ENCODE peak calls at places on chromosome 19, in seven cellular contexts. One of them, this sample, is unnamed. For H3K9me3, the result is how much of the 10 kb centered on the place peaks cover.

GRCh38 chr19:4144666-4145261 is 8.7 kb upstream of the CREB3L3 start:
- DNase-seq in AG04450: no peak
- DNase-seq in Caco-2: peak
- DNase-seq in CD8-positive, alpha-beta T cell: no peak
- DNase-seq in MG63: peak
- DNase-seq in HCT116: peak
- DNase-seq in MM.1S: no peak
- DNase-seq in this sample: no peak

GRCh38 chr19:38417544-38418506 is 8.2 kb downstream of the RASGRP4 start:
- DNase-seq in AG04450: no peak
- DNase-seq in Caco-2: peak
- DNase-seq in CD8-positive, alpha-beta T cell: no peak
- DNase-seq in MG63: no peak
- DNase-seq in HCT116: peak
- DNase-seq in MM.1S: no peak
- DNase-seq in this sample: peak

GRCh38 chr19:5719274-5719960 is 529 bp downstream of the LONP1 start:
- DNase-seq in AG04450: no peak
- DNase-seq in Caco-2: no peak
- DNase-seq in CD8-positive, alpha-beta T cell: no peak
- DNase-seq in MG63: no peak
- DNase-seq in HCT116: no peak
- DNase-seq in MM.1S: peak
- DNase-seq in this sample: no peak

GRCh38 chr19:31066385-31066784 is 282.9 kb downstream of the TSHZ3 start:
- DNase-seq in AG04450: peak
- DNase-seq in Caco-2: no peak
- DNase-seq in CD8-positive, alpha-beta T cell: no peak
- DNase-seq in MG63: peak
- DNase-seq in HCT116: no peak
- DNase-seq in MM.1S: no peak
- DNase-seq in this sample: no peak

GRCh38 chr19:5828661-5829566 is 10.6 kb downstream of the FUT6 start:
- DNase-seq in AG04450: no peak
- DNase-seq in Caco-2: no peak
- DNase-seq in CD8-positive, alpha-beta T cell: no peak
- DNase-seq in MG63: no peak
- DNase-seq in HCT116: no peak
- DNase-seq in MM.1S: no peak
- DNase-seq in this sample: no peak

GRCh38 chr19:3783660-3784584 is 2.3 kb downstream of the MATK start:
- DNase-seq in AG04450: no peak
- DNase-seq in Caco-2: no peak
- DNase-seq in CD8-positive, alpha-beta T cell: no peak
- DNase-seq in MG63: no peak
- DNase-seq in HCT116: no peak
- DNase-seq in MM.1S: no peak
- DNase-seq in this sample: no peak

GRCh38 chr19:34096020-34096915 is 76.0 kb upstream of the LSM14A start:
- DNase-seq in AG04450: peak
- DNase-seq in Caco-2: no peak
- DNase-seq in CD8-positive, alpha-beta T cell: no peak
- DNase-seq in MG63: no peak
- DNase-seq in HCT116: peak
- DNase-seq in MM.1S: peak
- DNase-seq in this sample: no peak

GRCh38 chr19:35167251-35168119 is 12.9 kb downstream of the FXYD5 start:
- DNase-seq in AG04450: no peak
- DNase-seq in Caco-2: no peak
- DNase-seq in CD8-positive, alpha-beta T cell: no peak
- DNase-seq in MG63: no peak
- DNase-seq in HCT116: no peak
- DNase-seq in MM.1S: no peak
- DNase-seq in this sample: no peak

GRCh38 chr19:41441321-41441945 is 1.5 kb upstream of the ERICH4 start:
- DNase-seq in AG04450: no peak
- DNase-seq in Caco-2: peak
- DNase-seq in CD8-positive, alpha-beta T cell: no peak
- DNase-seq in MG63: no peak
- DNase-seq in HCT116: no peak
- DNase-seq in MM.1S: no peak
- DNase-seq in this sample: no peak

GRCh38 chr19:33699754-33700407 is 78.1 kb downstream of the CHST8 start:
- DNase-seq in AG04450: no peak
- DNase-seq in Caco-2: no peak
- DNase-seq in CD8-positive, alpha-beta T cell: no peak
- DNase-seq in MG63: no peak
- DNase-seq in HCT116: no peak
- DNase-seq in MM.1S: no peak
- DNase-seq in this sample: no peak

GRCh38 chr19:54426291-54426918 is 11.1 kb downstream of the TTYH1 start:
- DNase-seq in AG04450: no peak
- DNase-seq in Caco-2: no peak
- DNase-seq in CD8-positive, alpha-beta T cell: no peak
- DNase-seq in MG63: no peak
- DNase-seq in HCT116: no peak
- DNase-seq in MM.1S: no peak
- DNase-seq in this sample: no peak

GRCh38 chr19:39971380-39971841 is 446 bp downstream of the PSMC4 start:
- DNase-seq in AG04450: no peak
- DNase-seq in Caco-2: no peak
- DNase-seq in CD8-positive, alpha-beta T cell: no peak
- DNase-seq in MG63: no peak
- DNase-seq in HCT116: no peak
- DNase-seq in MM.1S: peak
- DNase-seq in this sample: no peak

GRCh38 chr19:31316201-31316951 is 32.9 kb downstream of the TSHZ3 start:
- DNase-seq in AG04450: no peak
- DNase-seq in Caco-2: no peak
- DNase-seq in CD8-positive, alpha-beta T cell: no peak
- DNase-seq in MG63: peak
- DNase-seq in HCT116: no peak
- DNase-seq in MM.1S: no peak
- DNase-seq in this sample: no peak

GRCh38 chr19:31204115-31204514 is 145.1 kb downstream of the TSHZ3 start:
- DNase-seq in AG04450: no peak
- DNase-seq in Caco-2: no peak
- DNase-seq in CD8-positive, alpha-beta T cell: no peak
- DNase-seq in MG63: no peak
- DNase-seq in HCT116: no peak
- DNase-seq in MM.1S: no peak
- DNase-seq in this sample: no peak

GRCh38 chr19:5775668-5776309 is 8.8 kb downstream of the PRR22 start:
- DNase-seq in AG04450: no peak
- DNase-seq in Caco-2: no peak
- DNase-seq in CD8-positive, alpha-beta T cell: no peak
- DNase-seq in MG63: peak
- DNase-seq in HCT116: no peak
- DNase-seq in MM.1S: no peak
- DNase-seq in this sample: no peak

GRCh38 chr19:35462476-35462953 is 14.5 kb downstream of the FFAR2 start:
- DNase-seq in AG04450: no peak
- DNase-seq in Caco-2: no peak
- DNase-seq in CD8-positive, alpha-beta T cell: peak
- DNase-seq in MG63: no peak
- DNase-seq in HCT116: no peak
- DNase-seq in MM.1S: peak
- DNase-seq in this sample: peak

GRCh38 chr19:44476559-44477408 is 23.5 kb downstream of the ZNF180 start:
- DNase-seq in AG04450: no peak
- DNase-seq in Caco-2: no peak
- DNase-seq in CD8-positive, alpha-beta T cell: no peak
- DNase-seq in MG63: no peak
- DNase-seq in HCT116: no peak
- DNase-seq in MM.1S: no peak
- DNase-seq in this sample: no peak
- H3K9me3 ChIP-seq in AG04450: half or more
- H3K9me3 ChIP-seq in Caco-2: half or more
- H3K9me3 ChIP-seq in CD8-positive, alpha-beta T cell: half or more
- H3K9me3 ChIP-seq in MG63: half or more
- H3K9me3 ChIP-seq in HCT116: half or more
- H3K9me3 ChIP-seq in MM.1S: under half
- H3K9me3 ChIP-seq in this sample: half or more

DNA sequence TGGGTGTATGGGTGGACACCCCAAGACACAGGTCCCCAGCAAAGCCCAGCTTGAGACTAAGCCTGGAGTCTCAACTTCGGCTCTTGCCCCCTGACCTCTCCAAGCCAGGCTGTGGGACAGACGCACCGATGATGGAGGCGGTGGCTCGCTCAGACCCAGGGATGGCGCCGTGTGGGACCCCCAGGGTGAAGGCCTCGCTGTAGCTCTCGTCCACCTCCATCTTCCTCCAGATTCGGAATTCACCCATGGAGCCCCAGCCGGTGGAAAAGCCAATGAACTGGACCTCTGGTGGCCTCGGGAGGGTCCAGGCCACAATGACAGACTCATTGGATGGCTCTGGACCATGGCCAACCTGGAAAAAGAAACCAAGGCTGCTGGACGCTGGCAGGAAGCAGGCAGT is 39.1 kb downstream of the F2RL3 start:
- DNase-seq in AG04450: no peak
- DNase-seq in Caco-2: no peak
- DNase-seq in CD8-positive, alpha-beta T cell: no peak
- DNase-seq in MG63: no peak
- DNase-seq in HCT116: no peak
- DNase-seq in MM.1S: no peak
- DNase-seq in this sample: no peak
- H3K9me3 ChIP-seq in AG04450: under half
- H3K9me3 ChIP-seq in Caco-2: under half
- H3K9me3 ChIP-seq in CD8-positive, alpha-beta T cell: under half
- H3K9me3 ChIP-seq in MG63: under half
- H3K9me3 ChIP-seq in HCT116: under half
- H3K9me3 ChIP-seq in MM.1S: under half
- H3K9me3 ChIP-seq in this sample: under half

GRCh38 chr19:58089846-58090245 is 8.2 kb downstream of the ZSCAN18 start:
- DNase-seq in AG04450: no peak
- DNase-seq in Caco-2: no peak
- DNase-seq in CD8-positive, alpha-beta T cell: no peak
- DNase-seq in MG63: no peak
- DNase-seq in HCT116: no peak
- DNase-seq in MM.1S: no peak
- DNase-seq in this sample: no peak

GRCh38 chr19:58095328-58095727 is 2.7 kb downstream of the ZSCAN18 start:
- DNase-seq in AG04450: no peak
- DNase-seq in Caco-2: no peak
- DNase-seq in CD8-positive, alpha-beta T cell: no peak
- DNase-seq in MG63: no peak
- DNase-seq in HCT116: no peak
- DNase-seq in MM.1S: no peak
- DNase-seq in this sample: no peak

GRCh38 chr19:58093071-58093470 is 5.0 kb downstream of the ZSCAN18 start:
- DNase-seq in AG04450: no peak
- DNase-seq in Caco-2: no peak
- DNase-seq in CD8-positive, alpha-beta T cell: no peak
- DNase-seq in MG63: no peak
- DNase-seq in HCT116: no peak
- DNase-seq in MM.1S: no peak
- DNase-seq in this sample: no peak

GRCh38 chr19:58088521-58089052 is 9.4 kb downstream of the ZSCAN18 start:
- DNase-seq in AG04450: no peak
- DNase-seq in Caco-2: no peak
- DNase-seq in CD8-positive, alpha-beta T cell: no peak
- DNase-seq in MG63: no peak
- DNase-seq in HCT116: no peak
- DNase-seq in MM.1S: no peak
- DNase-seq in this sample: no peak

GRCh38 chr19:58091251-58091995 is 6.6 kb downstream of the ZSCAN18 start:
- DNase-seq in AG04450: no peak
- DNase-seq in Caco-2: no peak
- DNase-seq in CD8-positive, alpha-beta T cell: no peak
- DNase-seq in MG63: no peak
- DNase-seq in HCT116: no peak
- DNase-seq in MM.1S: no peak
- DNase-seq in this sample: no peak
- H3K9me3 ChIP-seq in AG04450: half or more
- H3K9me3 ChIP-seq in Caco-2: under half
- H3K9me3 ChIP-seq in CD8-positive, alpha-beta T cell: under half
- H3K9me3 ChIP-seq in MG63: under half
- H3K9me3 ChIP-seq in HCT116: under half
- H3K9me3 ChIP-seq in MM.1S: under half
- H3K9me3 ChIP-seq in this sample: under half

DNA sequence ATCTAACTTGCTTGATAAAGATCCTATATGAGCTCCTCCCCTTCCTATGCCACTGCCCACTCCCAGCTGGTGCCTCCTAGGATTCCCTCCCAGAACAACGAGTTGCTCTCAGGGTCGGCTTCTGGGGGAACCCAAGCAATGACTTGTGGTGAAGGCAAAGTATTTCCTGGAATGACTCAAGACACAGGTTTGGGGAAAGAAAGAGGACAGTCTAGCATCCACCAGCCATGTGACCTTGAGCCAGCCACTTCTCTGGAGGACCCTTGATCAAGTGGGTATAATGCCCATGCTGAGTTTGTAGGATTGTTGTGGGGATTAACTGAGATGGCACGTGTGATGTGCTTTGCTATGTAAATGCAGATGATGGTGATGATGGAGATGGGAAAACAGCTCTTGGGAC is 33.0 kb downstream of the MBD3L2B start:
- DNase-seq in AG04450: no peak
- DNase-seq in Caco-2: no peak
- DNase-seq in CD8-positive, alpha-beta T cell: no peak
- DNase-seq in MG63: no peak
- DNase-seq in HCT116: no peak
- DNase-seq in MM.1S: no peak
- DNase-seq in this sample: no peak
- H3K9me3 ChIP-seq in AG04450: under half
- H3K9me3 ChIP-seq in Caco-2: under half
- H3K9me3 ChIP-seq in CD8-positive, alpha-beta T cell: under half
- H3K9me3 ChIP-seq in MG63: under half
- H3K9me3 ChIP-seq in HCT116: under half
- H3K9me3 ChIP-seq in MM.1S: under half
- H3K9me3 ChIP-seq in this sample: under half